ENCODE peak calls at places on chromosomes 7 and 10, in ten cellular contexts. W is prostate gland, X is Panc1, P is HL-60, O is stomach, U is spleen, K is SK-N-MC, H is HCT116, E is HepG2, L is transverse colon. D is an unnamed sample.

GRCh38 chr10:15725603-15726002 is 5.9 kb upstream of the ITGA8 start:
- DNase-seq in W (peak), X (no peak), P (no peak), O (no peak), U (no peak), K (no peak), H (peak), E (peak), L (peak), D (peak)

GRCh38 chr7:105000927-105001336 is 13.1 kb upstream of the KMT2E start:
- DNase-seq in W (no peak), X (no peak), P (no peak), O (no peak), U (no peak), K (no peak), H (no peak), E (no peak), L (no peak), D (no peak)

GRCh38 chr7:142455392-142455791 is 197.5 kb upstream of the PRSS58 start:
- DNase-seq in W (no peak), X (no peak), P (no peak), O (no peak), U (no peak), K (no peak), H (no peak), E (no peak), L (no peak), D (no peak)

GRCh38 chr7:1233328-1234048 is 816 bp downstream of the UNCX start:
- DNase-seq in W (no peak), X (no peak), P (no peak), O (no peak), U (peak), K (no peak), H (no peak), E (no peak), L (no peak), D (no peak)

GRCh38 chr7:2171855-2172254 is 60.9 kb downstream of the MAD1L1 start:
- DNase-seq in W (no peak), X (no peak), P (no peak), O (no peak), U (no peak), K (no peak), H (no peak), E (no peak), L (no peak), D (peak)

GRCh38 chr7:132275384-132275783 is 300.9 kb downstream of the PLXNA4 start:
- DNase-seq in W (no peak), X (no peak), P (no peak), O (no peak), U (no peak), K (no peak), H (no peak), E (no peak), L (no peak), D (no peak)

GRCh38 chr10:33195608-33196376 is 138.7 kb downstream of the NRP1 start:
- DNase-seq in W (no peak), X (no peak), P (no peak), O (no peak), U (no peak), K (no peak), H (no peak), E (peak), L (no peak), D (no peak)

GRCh38 chr10:121617176-121617575 is 18.9 kb upstream of the FGFR2 start:
- DNase-seq in W (no peak), X (no peak), P (no peak), O (no peak), U (no peak), K (no peak), H (no peak), E (no peak), L (no peak), D (no peak)

GRCh38 chr7:1028775-1029636 is 15.3 kb upstream of the GPR146 start:
- DNase-seq in W (peak), X (peak), P (peak), O (peak), U (peak), K (no peak), H (peak), E (peak), L (peak), D (peak)

GRCh38 chr10:118562877-118563276 is 32.6 kb downstream of the PRLHR start:
- DNase-seq in W (no peak), X (no peak), P (no peak), O (no peak), U (no peak), K (no peak), H (no peak), E (no peak), L (no peak), D (no peak)

GRCh38 chr7:152594801-152595200 is 81.1 kb downstream of the XRCC2 start:
- DNase-seq in W (no peak), X (no peak), P (no peak), O (peak), U (peak), K (no peak), H (no peak), E (no peak), L (no peak), D (no peak)

GRCh38 chr7:131355917-131356777 is 28.5 kb downstream of the MKLN1 start:
- DNase-seq in W (no peak), X (no peak), P (no peak), O (peak), U (no peak), K (no peak), H (no peak), E (no peak), L (peak), D (no peak)

GRCh38 chr10:44878704-44879530 is 32.2 kb upstream of the TMEM72 start:
- DNase-seq in W (peak), X (no peak), P (peak), O (peak), U (peak), K (no peak), H (no peak), E (peak), L (peak), D (peak)
- TF ChIP-seq POLR2AphosphoS5 in W (peak), X (no peak), P (no peak), O (peak), U (peak), K (no peak), H (no peak), E (no peak), L (peak), D (no peak)

DNA sequence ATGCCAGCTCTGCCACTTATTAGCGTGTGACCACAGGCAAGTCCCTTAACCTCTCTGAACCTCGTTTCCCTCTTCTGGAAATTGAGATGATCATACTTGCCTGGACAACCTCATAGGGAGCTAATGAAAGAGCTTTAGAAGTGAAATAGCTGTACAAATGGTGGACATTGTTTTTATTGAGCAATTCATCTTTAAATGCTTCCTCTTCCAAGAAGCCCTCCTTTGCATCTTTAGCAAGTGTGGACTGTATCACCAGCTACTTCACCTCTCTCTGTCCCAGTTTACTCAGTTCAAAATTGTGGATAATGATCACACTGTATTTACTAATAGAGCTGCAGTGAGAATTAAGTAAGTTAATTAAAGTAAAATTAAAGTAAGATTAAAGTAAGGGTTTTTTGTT is 61.7 kb downstream of the CDH23 start:
- DNase-seq in W (no peak), X (no peak), P (no peak), O (no peak), U (no peak), K (no peak), H (no peak), E (no peak), L (no peak), D (no peak)
- H3K27ac ChIP-seq in W (no peak), X (no peak), P (no peak), O (no peak), U (no peak), K (no peak), H (no peak), E (no peak), L (no peak), D (no peak)

GRCh38 chr10:69179743-69180524 is at the start of gene SUPV3L1:
- DNase-seq in W (peak), X (peak), P (peak), O (peak), U (peak), K (peak), H (peak), E (peak), L (peak), D (peak)
- TF ChIP-seq POLR2AphosphoS5 in W (peak), X (peak), P (peak), O (peak), U (peak), K (peak), H (peak), E (peak), L (peak), D (peak)

GRCh38 chr7:22348379-22348778 is 8.6 kb downstream of the RAPGEF5 start:
- DNase-seq in W (no peak), X (no peak), P (no peak), O (no peak), U (no peak), K (no peak), H (no peak), E (no peak), L (no peak), D (no peak)

GRCh38 chr7:22351878-22352277 is 5.1 kb downstream of the RAPGEF5 start:
- DNase-seq in W (no peak), X (no peak), P (no peak), O (no peak), U (no peak), K (no peak), H (no peak), E (no peak), L (no peak), D (no peak)

GRCh38 chr7:22352812-22353340 is 4.1 kb downstream of the RAPGEF5 start:
- DNase-seq in W (no peak), X (no peak), P (no peak), O (no peak), U (no peak), K (no peak), H (no peak), E (no peak), L (no peak), D (no peak)

GRCh38 chr7:22351329-22351692 is 5.6 kb downstream of the RAPGEF5 start:
- DNase-seq in W (no peak), X (no peak), P (no peak), O (no peak), U (no peak), K (no peak), H (no peak), E (peak), L (no peak), D (no peak)

GRCh38 chr7:22350466-22351328 is 6.3 kb downstream of the RAPGEF5 start:
- DNase-seq in W (peak), X (no peak), P (no peak), O (no peak), U (no peak), K (no peak), H (peak), E (peak), L (no peak), D (peak)
- H3K27ac ChIP-seq in W (no peak), X (no peak), P (no peak), O (peak), U (peak), K (no peak), H (peak), E (peak), L (peak), D (peak)

D was measured in SK-N-SH.